ENCODE peak calls at places on chromosomes 16 and 17, in seven cellular contexts. Q, H, G, M, U, A and D are unnamed samples.

GRCh38 chr17:78379134-78379497 is 667 bp downstream of the PGS1 start:
- DNase-seq in Q (peak; percentile 83), H (no peak), G (no peak), M (no peak), U (no peak), A (no peak), D (no peak)

GRCh38 chr16:8619671-8620370 is 1.7 kb upstream of the METTL22 start:
- DNase-seq in Q (no peak), H (no peak), G (no peak), M (no peak), U (no peak), A (no peak), D (no peak)

GRCh38 chr16:1678500-1679098 is 520 bp downstream of the JPT2 start:
- DNase-seq in Q (peak; percentile 31), H (peak; percentile 50), G (peak; percentile 29), M (peak; percentile 24), U (peak; percentile 51), A (peak; percentile 63), D (no peak)

GRCh38 chr17:37327341-37328090 is 48.3 kb upstream of the C17orf78 start:
- DNase-seq in Q (peak; percentile 91), H (no peak), G (no peak), M (no peak), U (no peak), A (no peak), D (no peak)

GRCh38 chr17:58325289-58325726 is 3.3 kb downstream of the TSPOAP1 start:
- DNase-seq in Q (no peak), H (no peak), G (no peak), M (no peak), U (no peak), A (no peak), D (no peak)

GRCh38 chr17:19339341-19339815 is 23.1 kb downstream of the B9D1 start:
- DNase-seq in Q (peak; percentile 51), H (no peak), G (no peak), M (no peak), U (no peak), A (no peak), D (no peak)

GRCh38 chr16:70650216-70650615 is 3.9 kb downstream of the IL34 start:
- DNase-seq in Q (no peak), H (no peak), G (no peak), M (no peak), U (no peak), A (no peak), D (no peak)

GRCh38 chr16:65658339-65659275 is 536.7 kb upstream of the CDH11 start:
- DNase-seq in Q (peak; percentile 68), H (no peak), G (no peak), M (no peak), U (no peak), A (no peak), D (peak; percentile 69)

GRCh38 chr16:54651851-54652770 is 278.6 kb upstream of the IRX5 start:
- DNase-seq in Q (no peak), H (no peak), G (no peak), M (no peak), U (no peak), A (no peak), D (no peak)

GRCh38 chr16:2820836-2821482 is 3.9 kb downstream of the PRSS21 start:
- DNase-seq in Q (no peak), H (no peak), G (no peak), M (no peak), U (peak; percentile 4), A (no peak), D (peak; percentile 42)

DNA sequence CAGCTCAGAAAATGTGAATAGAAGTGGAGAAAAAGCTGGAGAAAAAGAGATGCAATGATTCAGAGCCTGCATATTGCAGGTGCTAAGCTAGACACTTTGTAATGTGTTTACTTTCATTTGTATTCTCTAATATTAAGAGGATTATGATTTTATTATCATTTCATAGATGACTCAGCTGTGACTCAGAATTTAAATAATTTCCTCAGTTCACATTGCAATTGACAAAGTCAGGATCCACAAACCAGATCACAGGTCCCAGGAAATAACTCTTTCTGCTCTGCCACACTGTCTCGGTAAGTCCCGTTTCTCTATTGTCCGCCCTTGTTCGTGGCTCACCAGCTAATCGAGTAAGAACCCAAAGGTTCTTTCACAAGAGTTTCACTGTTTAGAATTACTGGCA is 235.4 kb upstream of the MON1B start:
- DNase-seq in Q (peak; percentile 43), H (no peak), G (no peak), M (no peak), U (no peak), A (no peak), D (no peak)
- H3K4me3 ChIP-seq in Q (no peak overlapping the region), H (no peak overlapping the region), G (no peak overlapping the region), M (no peak overlapping the region), U (no peak overlapping the region), A (no peak overlapping the region), D (no peak overlapping the region)

DNA sequence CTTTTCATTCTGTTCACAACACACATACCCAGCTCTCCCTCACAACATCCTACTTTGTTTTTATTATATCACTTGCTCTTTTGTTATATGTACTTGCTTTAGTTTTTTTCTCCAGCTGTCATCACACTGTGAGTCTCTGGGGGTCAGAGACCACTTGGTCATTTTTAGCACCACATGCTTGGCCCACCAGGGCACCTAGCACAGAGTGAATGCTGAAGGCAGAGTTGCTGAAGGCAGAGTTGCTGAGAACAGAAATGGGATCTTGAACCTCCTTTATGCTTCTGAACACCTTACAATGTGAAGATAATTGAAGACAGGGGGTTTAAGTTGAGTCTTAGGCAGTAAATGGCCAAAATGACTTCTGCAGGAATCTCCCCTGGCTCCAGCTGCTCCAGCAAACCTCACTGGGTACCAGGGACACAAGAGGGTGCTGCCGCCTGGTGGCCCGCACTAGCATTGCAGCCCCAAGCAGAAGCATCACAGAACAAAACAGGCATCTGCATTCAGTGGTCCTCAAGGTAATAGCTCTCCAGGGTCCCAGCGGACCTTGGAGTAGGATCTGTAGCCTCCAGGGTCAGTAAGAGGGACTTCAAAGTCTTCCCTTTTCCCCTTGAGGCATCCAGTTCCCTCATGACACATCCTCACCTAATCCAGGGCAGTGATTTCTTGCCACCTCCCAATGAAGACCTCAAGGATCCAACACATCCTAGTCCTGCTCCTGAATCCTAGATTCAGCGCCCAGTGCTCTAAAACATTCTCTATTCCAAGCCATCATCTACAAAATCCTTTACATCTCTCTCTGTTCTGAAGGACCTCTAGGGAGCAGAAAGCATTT is 1972.6 kb downstream of the TP53TG3F start:
- DNase-seq in Q (no peak), H (no peak), G (no peak), M (no peak), U (no peak), A (no peak), D (no peak)
- H3K9me3 ChIP-seq in Q (no peaks in the 10 kb centered on the region), H (no peaks in the 10 kb centered on the region), G (peaks cover 7% of the 10 kb centered on the region), M (no peaks in the 10 kb centered on the region), U (no peaks in the 10 kb centered on the region), A (peaks cover 2% of the 10 kb centered on the region), D (peaks cover 3% of the 10 kb centered on the region)

DNA sequence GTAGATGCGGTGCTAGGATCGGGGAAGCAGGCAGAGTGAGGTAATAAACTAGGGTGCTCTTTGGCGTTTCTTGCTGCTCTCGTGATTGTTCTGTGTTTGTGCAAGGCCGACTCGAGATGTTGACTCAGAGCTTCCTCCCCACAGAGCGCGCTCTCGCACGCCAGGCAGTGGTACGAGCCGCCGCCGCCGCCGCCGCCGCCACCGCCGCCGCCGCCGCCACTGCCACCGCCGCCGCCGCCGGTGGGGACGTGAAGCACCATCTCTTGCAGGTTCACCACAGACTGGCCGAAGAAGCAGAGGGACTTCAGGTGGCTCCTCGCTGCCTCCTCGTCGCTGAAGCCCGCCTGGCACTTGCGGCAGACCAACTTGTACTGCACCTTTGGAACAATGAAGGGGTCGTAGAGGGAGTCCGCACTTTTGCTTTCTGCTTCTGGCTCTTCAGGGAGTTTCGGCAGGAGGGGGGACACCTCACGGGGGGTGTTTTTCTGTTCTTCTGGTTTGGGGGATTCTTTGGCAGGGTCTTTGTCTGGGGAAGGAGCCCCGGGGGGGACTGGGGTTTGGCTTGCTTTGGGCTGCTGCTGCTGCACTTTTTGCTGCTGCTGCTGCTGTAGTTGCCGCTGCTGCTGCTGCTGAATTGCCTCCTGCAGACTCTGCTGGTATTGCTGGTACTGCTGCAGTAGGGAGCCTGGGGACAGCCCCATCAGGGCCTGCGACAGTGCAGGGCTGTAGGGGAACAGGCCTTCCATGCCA is 260.2 kb downstream of the ZFHX3 start:
- DNase-seq in Q (peak; percentile 89), H (peak; percentile 67), G (peak; percentile 53), M (peak; percentile 36), U (peak; percentile 73), A (peak; percentile 80), D (no peak)
- H3K4me3 ChIP-seq in Q (peak overlapping the region; percentile 54), H (peak overlapping the region; percentile 34), G (peak overlapping the region; percentile 17), M (no peak overlapping the region), U (peak overlapping the region; percentile 32), A (peak overlapping the region; percentile 24), D (peak overlapping the region; percentile 46)

DNA sequence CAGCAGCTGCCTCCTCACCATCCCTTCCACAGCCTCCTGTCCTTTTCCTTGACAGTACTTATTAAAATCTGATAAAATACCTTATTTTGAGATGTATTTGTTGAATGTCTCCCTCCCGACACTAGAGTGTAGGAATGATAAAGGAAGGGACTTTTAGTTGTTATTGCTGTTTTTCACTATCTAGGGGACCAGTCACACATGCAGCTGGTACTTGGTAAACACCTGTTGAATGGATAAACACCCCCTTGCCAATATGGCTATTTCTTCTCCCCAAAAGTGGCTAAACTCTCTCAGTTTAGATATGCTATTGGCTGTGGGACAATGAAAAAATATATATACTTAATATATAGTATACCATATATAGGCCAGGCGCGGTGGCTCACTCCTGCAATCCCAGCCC is 96.7 kb downstream of the STX8 start:
- DNase-seq in Q (no peak), H (no peak), G (no peak), M (no peak), U (no peak), A (no peak), D (no peak)
- H3K9me3 ChIP-seq in Q (no peaks in the 10 kb centered on the region), H (no peaks in the 10 kb centered on the region), G (no peaks in the 10 kb centered on the region), M (no peaks in the 10 kb centered on the region), U (no peaks in the 10 kb centered on the region), A (no peaks in the 10 kb centered on the region), D (no peaks in the 10 kb centered on the region)

GRCh38 chr17:8041249-8041928 is 2.5 kb downstream of the ALOX15B start:
- DNase-seq in Q (peak; percentile 88), H (peak; percentile 30), G (no peak), M (peak; percentile 38), U (peak; percentile 56), A (peak; percentile 50), D (no peak)

GRCh38 chr17:8039611-8040168 is 831 bp downstream of the ALOX15B start:
- DNase-seq in Q (no peak), H (no peak), G (no peak), M (no peak), U (no peak), A (no peak), D (no peak)

GRCh38 chr17:8041980-8042379 is 3.1 kb downstream of the ALOX15B start:
- DNase-seq in Q (no peak), H (no peak), G (no peak), M (no peak), U (no peak), A (no peak), D (no peak)

DNA sequence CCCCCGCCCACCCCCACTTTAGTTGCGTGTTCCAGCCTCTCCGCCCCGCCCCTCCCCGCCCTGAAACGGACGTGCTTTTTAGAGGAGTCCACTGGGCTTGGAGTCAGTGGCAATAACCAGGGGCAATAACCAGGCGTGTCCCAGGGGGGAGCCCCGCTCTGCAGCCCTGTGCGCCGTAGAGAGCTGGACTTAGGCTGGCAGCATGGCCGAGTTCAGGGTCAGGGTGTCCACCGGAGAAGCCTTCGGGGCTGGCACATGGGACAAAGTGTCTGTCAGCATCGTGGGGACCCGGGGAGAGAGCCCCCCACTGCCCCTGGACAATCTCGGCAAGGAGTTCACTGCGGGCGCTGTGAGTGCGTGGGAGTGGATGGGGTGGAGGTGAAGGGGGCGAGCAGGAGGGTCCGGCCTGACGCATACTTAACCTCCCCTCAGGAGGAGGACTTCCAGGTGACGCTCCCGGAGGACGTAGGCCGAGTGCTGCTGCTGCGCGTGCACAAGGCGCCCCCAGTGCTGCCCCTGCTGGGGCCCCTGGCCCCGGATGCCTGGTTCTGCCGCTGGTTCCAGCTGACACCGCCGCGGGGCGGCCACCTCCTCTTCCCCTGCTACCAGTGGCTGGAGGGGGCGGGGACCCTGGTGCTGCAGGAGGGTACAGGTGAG is at the start of gene ALOX15B:
- DNase-seq in Q (no peak), H (peak; percentile 73), G (no peak), M (no peak), U (peak; percentile 86), A (peak; percentile 20), D (no peak)
- H3K4me3 ChIP-seq in Q (no peak within 1 kb of the TSS), H (peak within 1 kb of the TSS; percentile 6), G (no peak within 1 kb of the TSS), M (no peak within 1 kb of the TSS), U (peak within 1 kb of the TSS; percentile 10), A (peak within 1 kb of the TSS; percentile 11), D (peak within 1 kb of the TSS; percentile 38)